ENCODE peak calls at places on chromosomes 4 and X, in seven cellular contexts. M is Daoy; X is islet precursor cell; Q is astrocyte; T is HTR-8/SVneo; E is activated CD4-positive, alpha-beta T cell treated with anti-CD3 and anti-CD28 coated beads, Interleukin-2, amount 10 ng/mL, durations not matched to agents 7 days and 5 days; C is effector CD4-positive, alpha-beta T cell. Y is an unnamed sample.

GRCh38 chr4:22410645-22411247 is 105.1 kb downstream of the ADGRA3 start:
- DNase-seq in E (no peak), X (no peak), Q (no peak), C (no peak), M (no peak), T (no peak), Y (peak)

GRCh38 chr4:45102716-45103115 is 376.4 kb upstream of the GNPDA2 start:
- DNase-seq in X (no peak), T (no peak), Q (no peak), M (no peak), C (no peak), E (no peak), Y (no peak)

GRCh38 chrX:20527458-20528099 is 260.9 kb upstream of the RPS6KA3 start:
- DNase-seq in T (peak), C (no peak), E (no peak), M (no peak), X (no peak), Q (no peak), Y (peak)

GRCh38 chrX:24515447-24515846 is 50.4 kb downstream of the PDK3 start:
- DNase-seq in X (no peak), Q (no peak), E (no peak), M (no peak), T (no peak), C (no peak), Y (no peak)

GRCh38 chr4:111064342-111064993 is 441.6 kb upstream of the PITX2 start:
- DNase-seq in X (peak), T (peak), Q (peak), M (peak), E (no peak), C (no peak), Y (no peak)

GRCh38 chrX:136780241-136780640 is 491 bp downstream of the ARHGEF6 start:
- DNase-seq in X (no peak), T (no peak), C (no peak), M (no peak), E (no peak), Q (no peak), Y (no peak)

GRCh38 chr4:21830272-21830671 is 118.3 kb downstream of the KCNIP4 start:
- DNase-seq in E (no peak), C (no peak), X (no peak), T (no peak), Q (no peak), M (no peak), Y (no peak)

GRCh38 chr4:173879286-173879908 is 349.4 kb upstream of the HAND2 start:
- DNase-seq in E (no peak), Q (no peak), M (no peak), T (no peak), C (no peak), X (no peak), Y (no peak)

GRCh38 chr4:114879916-114880315 is 233.5 kb downstream of the NDST4 start:
- DNase-seq in Q (no peak), E (no peak), C (no peak), T (no peak), X (no peak), M (no peak), Y (no peak)

GRCh38 chrX:46168254-46168653 is 377.0 kb downstream of the ZNF674 start:
- DNase-seq in E (no peak), M (no peak), Q (no peak), T (no peak), X (no peak), C (no peak), Y (no peak)

GRCh38 chr4:174012135-174012923 is 271.1 kb downstream of the FBXO8 start:
- DNase-seq in Q (no peak), C (no peak), X (no peak), E (no peak), T (no peak), M (peak), Y (no peak)